ENCODE peak calls at places on chromosomes 1 and 21, in six cellular contexts. C, L, T, N, Y and D are unnamed samples.
A peak's percentile ranks its signal among the peaks of the same experiment; 100 is the strongest.

GRCh38 chr1:28296401-28297220 is 32.2 kb upstream of the MED18 start:
- DNase-seq in C (peak; percentile 76), N (no peak), L (no peak), T (no peak), Y (no peak), D (peak; percentile 24)

GRCh38 chr21:45305831-45306230 is 18.1 kb upstream of the POFUT2 start:
- DNase-seq in N (no peak), L (peak; percentile 33), C (no peak), T (no peak), Y (no peak), D (no peak)

GRCh38 chr1:19990703-19991102 is 11.3 kb upstream of the PLA2G2A start:
- DNase-seq in N (no peak), Y (no peak), T (no peak), C (no peak), L (no peak), D (no peak)

GRCh38 chr1:109718495-109718894 is 6.4 kb downstream of the GSTM5 start:
- DNase-seq in T (no peak), C (no peak), N (no peak), Y (no peak), L (no peak), D (no peak)

GRCh38 chr1:11157394-11157793 is 31.8 kb upstream of the ANGPTL7 start:
- DNase-seq in C (no peak), Y (no peak), L (no peak), T (no peak), N (no peak), D (no peak)

GRCh38 chr1:214670098-214670497 is 67.1 kb downstream of the CENPF start:
- DNase-seq in T (no peak), Y (no peak), N (no peak), L (peak; percentile 91), C (no peak), D (no peak)

GRCh38 chr1:106268070-106268469 is 788.4 kb upstream of the PRMT6 start:
- DNase-seq in L (peak; percentile 56), T (no peak), N (no peak), C (no peak), Y (no peak), D (peak; percentile 37)

GRCh38 chr1:45995298-45995697 is 137.1 kb downstream of the PIK3R3 start:
- DNase-seq in C (no peak), Y (no peak), T (no peak), N (no peak), L (no peak), D (no peak)

GRCh38 chr21:46018615-46019014 is 37.0 kb downstream of the COL6A1 start:
- DNase-seq in C (no peak), L (no peak), Y (no peak), T (no peak), N (no peak), D (no peak)

GRCh38 chr1:4408380-4408779 is 246.0 kb upstream of the AJAP1 start:
- DNase-seq in N (no peak), T (no peak), Y (peak; percentile 28), L (no peak), C (no peak), D (no peak)

GRCh38 chr1:174519845-174520244 is 72.1 kb downstream of the GPR52 start:
- DNase-seq in Y (no peak), T (no peak), N (peak; percentile 22), L (no peak), C (no peak), D (no peak)

GRCh38 chr1:180116964-180117763 is 37.5 kb upstream of the QSOX1 start:
- DNase-seq in L (peak; percentile 40), T (no peak), N (peak; percentile 15), Y (no peak), C (no peak), D (no peak)

GRCh38 chr1:38508272-38508671 is 351.3 kb downstream of the RRAGC start:
- DNase-seq in T (no peak), L (no peak), N (no peak), Y (no peak), C (no peak), D (peak; percentile 12)

GRCh38 chr1:10789392-10790154 is 6.9 kb downstream of the CASZ1 start:
- DNase-seq in T (no peak), C (no peak), L (no peak), N (no peak), Y (no peak), D (no peak)

GRCh38 chr1:171081220-171081993 is 9.3 kb upstream of the FMO3 start:
- DNase-seq in Y (no peak), L (peak; percentile 2), C (no peak), T (no peak), N (no peak), D (peak; percentile 45)

GRCh38 chr1:203039609-203040517 is 13.6 kb downstream of the PPFIA4 start:
- DNase-seq in C (no peak), T (no peak), N (no peak), L (no peak), Y (no peak), D (no peak)

GRCh38 chr1:16921391-16922185 is at the start of gene CROCC:
- DNase-seq in L (peak; percentile 37), T (no peak), Y (no peak), N (no peak), C (no peak), D (peak; percentile 14)

GRCh38 chr1:184811439-184812111 is 56.9 kb upstream of the EDEM3 start:
- DNase-seq in C (no peak), Y (peak; percentile 86), L (no peak), T (no peak), N (no peak), D (no peak)

GRCh38 chr1:41536296-41536695 is 51.8 kb upstream of the EDN2 start:
- DNase-seq in Y (peak; percentile 47), C (no peak), N (no peak), T (no peak), L (no peak), D (no peak)

GRCh38 chr1:160211010-160211790 is 6.0 kb downstream of the PEA15 start:
- DNase-seq in N (no peak), L (no peak), C (no peak), T (no peak), Y (no peak), D (no peak)

GRCh38 chr1:217881607-217882332 is 250.6 kb downstream of the SPATA17 start:
- DNase-seq in C (no peak), N (no peak), Y (no peak), T (no peak), L (no peak), D (no peak)

GRCh38 chr1:55507578-55507931 is 292.4 kb upstream of the USP24 start:
- DNase-seq in L (no peak), Y (no peak), N (no peak), C (no peak), T (no peak), D (no peak)

GRCh38 chr1:171457412-171457811 is 27.9 kb upstream of the PRRC2C start:
- DNase-seq in L (no peak), Y (no peak), T (no peak), N (no peak), C (no peak), D (peak; percentile 56)

GRCh38 chr1:199736646-199737045 is 290.9 kb upstream of the NR5A2 start:
- DNase-seq in L (no peak), C (no peak), N (no peak), T (no peak), Y (no peak), D (no peak)

GRCh38 chr1:38173848-38174247 is 127.3 kb upstream of the POU3F1 start:
- DNase-seq in T (no peak), Y (no peak), N (no peak), L (no peak), C (no peak), D (no peak)

GRCh38 chr1:53732912-53733317 is 6.0 kb downstream of the GLIS1 start:
- DNase-seq in L (peak; percentile 84), C (no peak), Y (no peak), N (no peak), T (no peak), D (no peak)

GRCh38 chr1:86429122-86429725 is 5.3 kb downstream of the CLCA2 start:
- DNase-seq in Y (no peak), L (no peak), T (no peak), C (no peak), N (no peak), D (peak; percentile 4)

GRCh38 chr1:43284065-43284464 is 1.3 kb downstream of the C1orf210 start:
- DNase-seq in L (no peak), Y (no peak), T (no peak), C (peak; percentile 41), N (no peak), D (no peak)

GRCh38 chr1:43284711-43285110 is 670 bp downstream of the C1orf210 start:
- DNase-seq in N (no peak), Y (no peak), L (no peak), C (peak; percentile 10), T (no peak), D (no peak)

GRCh38 chr1:43286533-43286932 is 1.2 kb upstream of the C1orf210 start:
- DNase-seq in L (no peak), T (no peak), C (no peak), Y (no peak), N (no peak), D (no peak)

GRCh38 chr1:43286115-43286514 is 734 bp upstream of the C1orf210 start:
- DNase-seq in C (peak; percentile 46), T (no peak), Y (no peak), N (no peak), L (no peak), D (no peak)

GRCh38 chr1:43285269-43285986 is at the start of gene C1orf210:
- DNase-seq in C (peak; percentile 89), Y (no peak), N (no peak), L (no peak), T (peak; percentile 91), D (peak; percentile 85)
- H3K4me3 ChIP-seq in C (peak within 1 kb of the TSS; percentile 70), Y (no peak within 1 kb of the TSS), N (no peak within 1 kb of the TSS), L (no peak within 1 kb of the TSS), T (peak within 1 kb of the TSS; percentile 35), D (peak within 1 kb of the TSS; percentile 56)

GRCh38 chr1:152983743-152984142 is at the start of gene SPRR1A:
- DNase-seq in C (no peak), T (no peak), N (no peak), Y (no peak), L (no peak), D (peak; percentile 84)
- TF ChIP-seq CTCF in C (no peak), T (no peak), N (no peak), Y (no peak), L (no peak), D (no peak)

DNA sequence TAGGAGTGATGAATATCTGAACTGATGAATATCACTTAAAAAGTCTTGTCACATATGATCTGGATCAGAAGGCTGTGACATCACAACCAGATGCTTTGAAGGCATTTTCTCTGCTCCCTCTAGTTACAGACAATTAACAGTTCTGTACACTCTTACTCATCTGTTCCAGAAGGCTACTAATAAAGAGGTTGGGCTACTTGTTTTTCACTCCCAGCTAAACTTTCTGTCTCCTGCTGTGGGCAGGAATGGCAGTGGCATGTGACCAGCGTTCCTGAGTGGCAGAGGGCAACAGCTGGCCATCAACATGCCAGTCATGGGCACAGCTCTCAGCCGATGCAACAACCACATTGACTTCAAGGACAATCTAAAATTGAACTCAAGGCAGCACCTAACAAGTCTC is 66.7 kb downstream of the SLC45A1 start:
- DNase-seq in C (no peak), L (no peak), Y (no peak), T (no peak), N (no peak), D (no peak)
- H3K4me3 ChIP-seq in C (no peak overlapping the region), L (no peak overlapping the region), Y (no peak overlapping the region), T (no peak overlapping the region), N (no peak overlapping the region), D (no peak overlapping the region)

DNA sequence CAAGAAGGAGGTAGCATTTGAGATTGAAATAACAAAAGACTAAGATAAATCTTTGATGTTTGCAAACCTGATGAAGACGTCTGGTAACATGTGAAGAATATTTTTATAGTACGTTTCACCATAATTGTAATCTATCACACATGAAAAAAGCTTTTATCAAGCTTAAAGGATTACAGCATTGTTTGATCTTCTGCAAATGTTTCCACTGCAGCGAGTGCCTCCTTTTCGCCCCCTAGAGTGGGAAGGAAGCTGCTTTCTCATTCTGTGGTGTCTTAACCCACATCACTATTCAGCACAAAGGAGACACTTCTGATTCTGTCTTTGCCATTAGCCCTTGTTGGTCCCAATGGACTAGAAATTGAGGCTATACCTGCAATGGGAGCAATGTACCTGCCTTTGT is 46.0 kb upstream of the IL12RB2 start:
- DNase-seq in Y (no peak), C (no peak), L (no peak), N (no peak), T (no peak), D (no peak)
- TF ChIP-seq CTCF in Y (no peak), C (no peak), L (peak; percentile 63), N (no peak), T (no peak), D (peak; percentile 20)